ENCODE peak calls at places on chromosomes 3 and 15, in six cellular contexts. Z, C, S, X, R and L are unnamed samples.

GRCh38 chr3:185030399-185030798 is 122.5 kb downstream of the C3orf70 start:
- DNase-seq in Z (no peak), C (no peak), S (no peak), X (no peak), R (no peak), L (no peak)

GRCh38 chr15:42107483-42107882 is 13.1 kb upstream of the PLA2G4D start:
- DNase-seq in Z (no peak), C (no peak), S (peak), X (no peak), R (peak), L (no peak)

GRCh38 chr3:178455264-178455663 is 81.0 kb upstream of the KCNMB2 start:
- DNase-seq in Z (no peak), C (peak), S (no peak), X (no peak), R (no peak), L (no peak)

GRCh38 chr3:77906102-77906709 is 866.3 kb downstream of the ROBO2 start:
- DNase-seq in Z (no peak), C (peak), S (no peak), X (peak), R (no peak), L (peak)

GRCh38 chr3:127734754-127735473 is 62.2 kb downstream of the ABTB1 start:
- DNase-seq in Z (peak), C (peak), S (no peak), X (peak), R (no peak), L (peak)

GRCh38 chr3:73399106-73399505 is 225.6 kb downstream of the PDZRN3 start:
- DNase-seq in Z (no peak), C (no peak), S (no peak), X (peak), R (no peak), L (peak)

GRCh38 chr15:83650831-83651230 is 3.1 kb upstream of the ADAMTSL3 start:
- DNase-seq in Z (no peak), C (no peak), S (no peak), X (no peak), R (no peak), L (no peak)

GRCh38 chr15:77104155-77104554 is 33.2 kb upstream of the TSPAN3 start:
- DNase-seq in Z (no peak), C (no peak), S (no peak), X (peak), R (no peak), L (peak)

GRCh38 chr15:73900129-73900712 is 26.0 kb upstream of the LOXL1 start:
- DNase-seq in Z (no peak), C (peak), S (no peak), X (peak), R (no peak), L (no peak)

GRCh38 chr3:141407043-141407442 is 38.7 kb downstream of the ZBTB38 start:
- DNase-seq in Z (peak), C (peak), S (no peak), X (peak), R (no peak), L (peak)